ENCODE peak calls at places on chromosomes 6 and 20, in seven cellular contexts. D, N, Q, H, Z, J and W are unnamed samples.
A peak's percentile ranks its signal among the peaks of the same experiment; 100 is the strongest.

GRCh38 chr6:125858427-125859320 is 67.9 kb downstream of the NCOA7 start:
- DNase-seq in D (peak; percentile 62), N (peak; percentile 47), Q (peak; percentile 53), H (peak; percentile 59), Z (no peak), J (peak; percentile 76), W (peak; percentile 48)

GRCh38 chr6:170443151-170443662 is 109.9 kb downstream of the PSMB1 start:
- DNase-seq in D (peak; percentile 18), N (no peak), Q (no peak), H (no peak), Z (no peak), J (no peak), W (no peak)

GRCh38 chr6:158033077-158033750 is 51.6 kb downstream of the SYNJ2 start:
- DNase-seq in D (no peak), N (no peak), Q (no peak), H (no peak), Z (peak; percentile 15), J (no peak), W (no peak)

GRCh38 chr6:130937942-130938604 is 110.9 kb downstream of the SMLR1 start:
- DNase-seq in D (no peak), N (no peak), Q (no peak), H (no peak), Z (no peak), J (peak; percentile 60), W (no peak)

GRCh38 chr6:156956286-156956685 is 179.1 kb downstream of the ARID1B start:
- DNase-seq in D (no peak), N (no peak), Q (no peak), H (no peak), Z (no peak), J (no peak), W (no peak)

GRCh38 chr6:39599996-39600395 is 125.2 kb downstream of the KIF6 start:
- DNase-seq in D (no peak), N (no peak), Q (no peak), H (no peak), Z (no peak), J (no peak), W (no peak)

GRCh38 chr6:144138542-144138941 is 11.8 kb upstream of the STX11 start:
- DNase-seq in D (no peak), N (no peak), Q (no peak), H (no peak), Z (no peak), J (no peak), W (no peak)

GRCh38 chr20:58111340-58112016 is 117.0 kb downstream of the ANKRD60 start:
- DNase-seq in D (no peak), N (peak; percentile 6), Q (peak; percentile 23), H (no peak), Z (no peak), J (no peak), W (no peak)

GRCh38 chr6:82015043-82015442 is 232.5 kb downstream of the IBTK start:
- DNase-seq in D (no peak), N (no peak), Q (no peak), H (no peak), Z (no peak), J (no peak), W (no peak)

GRCh38 chr6:54647301-54647664 is 199.3 kb upstream of the FAM83B start:
- DNase-seq in D (no peak), N (no peak), Q (no peak), H (no peak), Z (no peak), J (no peak), W (no peak)

GRCh38 chr20:43636429-43636828 is 30.5 kb upstream of the MYBL2 start:
- DNase-seq in D (no peak), N (no peak), Q (no peak), H (no peak), Z (no peak), J (no peak), W (no peak)

GRCh38 chr6:158803733-158804143 is 15.4 kb downstream of the EZR start:
- DNase-seq in D (peak; percentile 34), N (no peak), Q (no peak), H (no peak), Z (no peak), J (peak; percentile 45), W (no peak)

GRCh38 chr6:21395121-21395520 is 198.4 kb upstream of the SOX4 start:
- DNase-seq in D (no peak), N (no peak), Q (no peak), H (no peak), Z (no peak), J (peak; percentile 31), W (no peak)

GRCh38 chr6:133350928-133351327 is 109.8 kb downstream of the EYA4 start:
- DNase-seq in D (no peak), N (no peak), Q (no peak), H (no peak), Z (no peak), J (no peak), W (no peak)

GRCh38 chr20:61694666-61695065 is 371.0 kb downstream of the TAF4 start:
- DNase-seq in D (no peak), N (no peak), Q (no peak), H (no peak), Z (peak; percentile 28), J (no peak), W (no peak)

GRCh38 chr6:96110878-96111277 is 95.1 kb downstream of the FUT9 start:
- DNase-seq in D (no peak), N (no peak), Q (no peak), H (no peak), Z (no peak), J (no peak), W (no peak)

GRCh38 chr6:12246900-12247299 is 43.3 kb upstream of the EDN1 start:
- DNase-seq in D (no peak), N (no peak), Q (no peak), H (no peak), Z (no peak), J (no peak), W (no peak)

GRCh38 chr20:3330046-3330741 is 77.3 kb downstream of the DNAAF9 start:
- DNase-seq in D (no peak), N (no peak), Q (no peak), H (no peak), Z (no peak), J (peak; percentile 73), W (peak; percentile 47)

GRCh38 chr6:163438940-163439335 is 24.4 kb downstream of the QKI start:
- DNase-seq in D (peak; percentile 62), N (peak; percentile 27), Q (peak; percentile 32), H (peak; percentile 56), Z (peak; percentile 50), J (no peak), W (peak; percentile 37)

GRCh38 chr6:14734416-14735340 is 511.2 kb upstream of the JARID2 start:
- DNase-seq in D (no peak), N (no peak), Q (no peak), H (peak; percentile 28), Z (no peak), J (peak; percentile 81), W (no peak)

GRCh38 chr20:36306557-36307411 is 645 bp downstream of the DLGAP4 start:
- DNase-seq in D (peak; percentile 24), N (no peak), Q (no peak), H (no peak), Z (no peak), J (no peak), W (no peak)

GRCh38 chr6:40755749-40756452 is 168.7 kb upstream of the LRFN2 start:
- DNase-seq in D (no peak), N (peak; percentile 60), Q (no peak), H (no peak), Z (no peak), J (peak; percentile 6), W (no peak)

GRCh38 chr6:96547654-96548053 is 15.3 kb upstream of the FHL5 start:
- DNase-seq in D (no peak), N (no peak), Q (no peak), H (no peak), Z (no peak), J (no peak), W (no peak)

GRCh38 chr6:11008821-11009220 is 35.3 kb downstream of the ELOVL2 start:
- DNase-seq in D (no peak), N (no peak), Q (no peak), H (no peak), Z (no peak), J (peak; percentile 86), W (no peak)

GRCh38 chr20:57686931-57687652 is 22.7 kb downstream of the PMEPA1 start:
- DNase-seq in D (peak; percentile 35), N (no peak), Q (no peak), H (no peak), Z (no peak), J (no peak), W (no peak)

GRCh38 chr20:63292904-63293303 is at the start of gene COL20A1:
- DNase-seq in D (no peak), N (no peak), Q (no peak), H (no peak), Z (no peak), J (no peak), W (no peak)

GRCh38 chr6:104134876-104135275 is 724.8 kb downstream of the HACE1 start:
- DNase-seq in D (no peak), N (no peak), Q (no peak), H (no peak), Z (no peak), J (peak; percentile 19), W (no peak)

GRCh38 chr6:118968416-118968815 is 33.5 kb upstream of the MCM9 start:
- DNase-seq in D (no peak), N (no peak), Q (no peak), H (no peak), Z (no peak), J (peak; percentile 60), W (no peak)

GRCh38 chr6:132369526-132369925 is 31.7 kb downstream of the MOXD1 start:
- DNase-seq in D (no peak), N (no peak), Q (no peak), H (no peak), Z (no peak), J (peak; percentile 72), W (no peak)

GRCh38 chr6:5286780-5287179 is 25.5 kb downstream of the FARS2 start:
- DNase-seq in D (no peak), N (no peak), Q (no peak), H (no peak), Z (no peak), J (no peak), W (no peak)
- TF ChIP-seq CTCF in D (no peak), N (no peak), Q (no peak), H (no peak), Z (no peak), J (no peak), W (no peak)

GRCh38 chr20:59291740-59292139 is 8.7 kb upstream of the EDN3 start:
- DNase-seq in D (no peak), N (no peak), Q (no peak), H (no peak), Z (no peak), J (no peak), W (no peak)
- H3K27ac ChIP-seq in D (no peak overlapping the region), N (no peak overlapping the region), Q (no peak overlapping the region), H (no peak overlapping the region), Z (no peak overlapping the region), J (no peak overlapping the region), W (no peak overlapping the region)

DNA sequence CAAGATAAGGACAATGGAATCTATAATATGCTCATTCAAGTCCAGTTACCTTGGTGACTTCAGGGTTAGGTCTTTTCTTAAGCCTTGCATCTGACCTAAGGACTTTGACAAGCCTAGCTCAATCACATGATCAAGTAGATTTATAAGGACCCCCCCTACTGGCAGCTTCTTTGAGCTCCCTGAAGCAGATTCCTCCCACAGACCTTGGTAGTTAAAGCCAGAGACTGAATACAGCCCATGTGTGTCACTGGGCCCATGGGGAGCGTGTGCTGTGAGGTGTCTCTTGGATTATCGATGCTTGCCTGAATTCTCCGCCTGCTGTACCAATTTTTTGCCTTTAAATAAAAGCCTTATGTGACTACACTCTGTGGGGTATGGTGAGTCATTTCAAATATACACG is 372.7 kb upstream of the RGS17 start:
- DNase-seq in D (no peak), N (no peak), Q (no peak), H (no peak), Z (no peak), J (peak; percentile 2), W (no peak)
- TF ChIP-seq CTCF in D (no peak), N (no peak), Q (no peak), H (no peak), Z (no peak), J (no peak), W (no peak)

GRCh38 chr6:111971866-111972532 is 81.9 kb upstream of the CCN6 start:
- DNase-seq in D (no peak), N (no peak), Q (no peak), H (no peak), Z (no peak), J (no peak), W (no peak)
- H3K27ac ChIP-seq in D (peak overlapping the region; percentile 66), N (peak overlapping the region; percentile 93), Q (peak overlapping the region; percentile 39), H (peak overlapping the region; percentile 83), Z (peak overlapping the region; percentile 76), J (no peak overlapping the region), W (no peak overlapping the region)